ENCODE peak calls at places on chromosomes 6 and 20, in nine cellular contexts. Y is endodermal cell, F is ascending aorta, L is heart right ventricle, G is OCI-LY7, C is cardiac muscle cell, A is stomach, X is SK-N-SH, P is tibial artery. J is an unnamed sample.
A peak's percentile ranks its signal among the peaks of the same experiment; 100 is the strongest.

GRCh38 chr6:113619077-113619476 is 238.1 kb upstream of the MARCKS start:
- DNase-seq in P (no peak), F (no peak), X (no peak), A (no peak), Y (no peak), L (no peak), C (no peak), G (no peak), J (no peak)

GRCh38 chr6:1415416-1416063 is 26.2 kb downstream of the FOXF2 start:
- DNase-seq in P (no peak), A (no peak), F (no peak), G (no peak), C (no peak), X (no peak), L (no peak), Y (no peak), J (no peak)

GRCh38 chr20:46173652-46174468 is 55.7 kb downstream of the CD40 start:
- DNase-seq in A (no peak), X (no peak), C (no peak), Y (no peak), L (no peak), F (no peak), P (no peak), G (no peak), J (no peak)

GRCh38 chr6:7050911-7051779 is 56.6 kb upstream of the RREB1 start:
- DNase-seq in C (peak; percentile 52), X (no peak), L (peak; percentile 38), F (no peak), G (no peak), Y (peak; percentile 85), A (peak; percentile 75), P (peak; percentile 54), J (peak; percentile 92)

GRCh38 chr20:63454729-63455567 is 17.5 kb downstream of the KCNQ2 start:
- DNase-seq in F (no peak), P (no peak), X (peak; percentile 83), C (no peak), G (no peak), Y (no peak), L (no peak), A (no peak), J (no peak)

GRCh38 chr6:16438677-16439615 is 200.6 kb downstream of the GMPR start:
- DNase-seq in P (no peak), C (peak; percentile 15), A (no peak), F (no peak), G (no peak), X (no peak), L (peak; percentile 25), Y (no peak), J (no peak)

GRCh38 chr6:80197474-80197873 is 91.0 kb downstream of the BCKDHB start:
- DNase-seq in Y (no peak), X (no peak), G (no peak), A (no peak), L (peak; percentile 26), F (no peak), C (no peak), P (no peak), J (no peak)

GRCh38 chr6:135586844-135587243 is 89.3 kb upstream of the AHI1 start:
- DNase-seq in G (no peak), X (no peak), P (no peak), A (no peak), C (no peak), L (no peak), F (no peak), Y (no peak), J (peak; percentile 49)

GRCh38 chr6:102918161-102918560 is 1524.7 kb downstream of the GRIK2 start:
- DNase-seq in P (no peak), A (no peak), C (no peak), L (no peak), F (no peak), X (no peak), Y (no peak), G (no peak), J (no peak)

GRCh38 chr6:11276911-11277274 is 44.4 kb upstream of the NEDD9 start:
- DNase-seq in G (no peak), X (no peak), F (no peak), P (no peak), Y (no peak), L (no peak), A (no peak), C (no peak), J (no peak)

GRCh38 chr6:160063771-160064413 is 57.7 kb upstream of the SLC22A1 start:
- DNase-seq in C (no peak), A (no peak), P (no peak), G (no peak), F (no peak), L (no peak), Y (no peak), X (no peak), J (no peak)

GRCh38 chr6:145213614-145214013 is 521.7 kb downstream of the EPM2A start:
- DNase-seq in A (no peak), P (no peak), F (no peak), G (no peak), X (no peak), L (no peak), Y (no peak), C (no peak), J (no peak)

GRCh38 chr6:55937227-55937626 is 61.8 kb upstream of the BMP5 start:
- DNase-seq in A (no peak), Y (no peak), G (no peak), L (no peak), F (no peak), C (no peak), X (no peak), P (no peak), J (no peak)

GRCh38 chr6:41286544-41287346 is at the start of gene TREM1:
- DNase-seq in Y (no peak), A (no peak), X (no peak), P (peak; percentile 71), G (no peak), F (peak; percentile 36), C (no peak), L (peak; percentile 40), J (peak; percentile 84)

GRCh38 chr6:30876039-30876730 is 8.1 kb upstream of the DDR1 start:
- DNase-seq in X (no peak), F (no peak), C (no peak), Y (no peak), L (no peak), P (peak; percentile 62), A (no peak), G (no peak), J (no peak)

GRCh38 chr6:148200302-148200701 is 142.3 kb upstream of the SASH1 start:
- DNase-seq in Y (no peak), F (no peak), C (peak; percentile 20), G (no peak), P (no peak), L (no peak), A (peak; percentile 68), X (no peak), J (no peak)

GRCh38 chr20:20184149-20184548 is 131.8 kb downstream of the CFAP61 start:
- DNase-seq in Y (no peak), F (no peak), A (no peak), X (no peak), G (no peak), P (no peak), C (no peak), L (no peak), J (no peak)

GRCh38 chr6:72621243-72622093 is at the start of gene KCNQ5:
- DNase-seq in L (no peak), X (peak; percentile 49), P (no peak), C (peak; percentile 52), A (no peak), Y (peak; percentile 82), F (no peak), G (peak; percentile 73), J (no peak)
- H3K4me3 ChIP-seq in L (peak within 1 kb of the TSS; percentile 50), X (peak within 1 kb of the TSS; percentile 73), P (peak within 1 kb of the TSS; percentile 76), C (peak within 1 kb of the TSS; percentile 70), A (peak within 1 kb of the TSS; percentile 64), Y (peak within 1 kb of the TSS; percentile 81), F (peak within 1 kb of the TSS; percentile 84), G (peak within 1 kb of the TSS; percentile 92), J (peak within 1 kb of the TSS; percentile 45)

DNA sequence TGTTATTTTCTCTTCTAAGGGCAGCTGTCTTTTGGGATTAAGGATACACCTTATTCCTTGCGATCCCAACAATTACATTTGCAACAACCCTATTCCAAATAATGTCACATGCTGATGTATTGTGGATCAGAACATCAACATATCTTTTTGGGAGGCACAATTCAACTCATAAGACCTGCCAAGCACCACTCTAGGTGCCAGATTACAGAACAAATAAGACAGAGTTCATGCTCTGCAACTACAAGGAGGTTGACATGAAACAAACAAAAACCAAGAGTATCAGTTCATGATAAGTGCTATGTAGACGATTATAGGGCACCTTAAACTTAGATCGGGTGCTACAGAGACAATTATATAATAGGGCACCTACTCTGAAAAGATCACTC is 203.2 kb upstream of the SGK1 start:
- DNase-seq in L (no peak), C (no peak), Y (no peak), P (no peak), G (no peak), X (no peak), F (no peak), A (peak; percentile 53), J (no peak)
- H3K27ac ChIP-seq in L (no peak overlapping the region), C (no peak overlapping the region), Y (no peak overlapping the region), P (no peak overlapping the region), G (no peak overlapping the region), X (no peak overlapping the region), F (no peak overlapping the region), A (peak overlapping the region; percentile 32), J (no peak overlapping the region)

DNA sequence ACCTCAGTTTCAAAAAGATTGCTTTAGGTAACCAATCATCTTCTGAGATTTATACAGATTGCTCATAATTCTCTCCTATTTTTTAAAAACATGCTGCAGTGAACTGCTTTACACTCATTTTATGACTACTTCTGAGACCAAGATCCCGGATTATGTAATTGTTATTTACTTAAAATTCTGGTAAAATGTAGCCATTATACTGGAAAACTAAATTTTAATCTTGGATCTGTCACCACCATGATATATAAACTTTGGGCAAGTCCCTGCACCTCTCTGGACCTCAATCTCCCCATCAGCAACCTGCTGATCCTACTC is 477 bp upstream of the PROCR start:
- DNase-seq in P (no peak), F (no peak), L (no peak), X (no peak), G (no peak), C (no peak), Y (no peak), A (no peak), J (no peak)
- H3K4me3 ChIP-seq in P (peak overlapping the region; percentile 48), F (peak overlapping the region; percentile 64), L (peak overlapping the region; percentile 58), X (no peak overlapping the region), G (no peak overlapping the region), C (no peak overlapping the region), Y (peak overlapping the region; percentile 71), A (peak overlapping the region; percentile 34), J (no peak overlapping the region)

GRCh38 chr20:23161244-23161875 is 75.2 kb upstream of the CD93 start:
- DNase-seq in Y (peak; percentile 61), X (no peak), A (no peak), F (no peak), C (no peak), L (no peak), P (no peak), G (no peak), J (no peak)

GRCh38 chr20:23161968-23162696 is 76.0 kb upstream of the CD93 start:
- DNase-seq in G (no peak), Y (no peak), L (peak; percentile 80), C (peak; percentile 34), P (peak; percentile 88), A (peak; percentile 94), X (no peak), F (peak; percentile 73), J (peak; percentile 89)

GRCh38 chr20:23159923-23160445 is 73.9 kb upstream of the CD93 start:
- DNase-seq in P (no peak), X (no peak), A (no peak), Y (no peak), L (no peak), G (no peak), C (no peak), F (no peak), J (no peak)

GRCh38 chr20:23159256-23159922 is 73.3 kb upstream of the CD93 start:
- DNase-seq in X (no peak), F (no peak), Y (peak; percentile 42), G (no peak), P (no peak), A (peak; percentile 25), L (no peak), C (no peak), J (no peak)

GRCh38 chr20:23160536-23161243 is 74.6 kb upstream of the CD93 start:
- DNase-seq in L (no peak), A (peak; percentile 19), X (no peak), F (no peak), G (no peak), Y (peak; percentile 62), P (no peak), C (no peak), J (no peak)
- H3K27ac ChIP-seq in L (peak overlapping the region; percentile 84), A (no peak overlapping the region), X (no peak overlapping the region), F (peak overlapping the region; percentile 93), G (no peak overlapping the region), Y (no peak overlapping the region), P (peak overlapping the region; percentile 90), C (no peak overlapping the region), J (no peak overlapping the region)

J was measured in left lung.